ENCODE peak calls at places on chromosomes 3 and 15, in four cellular contexts. I is transverse colon, X is WERI-Rb-1, A is breast epithelium. Z is an unnamed sample.
A peak's percentile ranks its signal among the peaks of the same experiment; 100 is the strongest.

GRCh38 chr3:48478631-48479555 is 25.1 kb downstream of the SHISA5 start:
- DNase-seq in A (no peak), I (no peak), X (no peak), Z (no peak)

GRCh38 chr15:29172742-29173725 is 96.6 kb downstream of the NSMCE3 start:
- DNase-seq in X (no peak), I (no peak), A (no peak), Z (no peak)

GRCh38 chr3:190205739-190206138 is 85.0 kb upstream of the P3H2 start:
- DNase-seq in A (no peak), X (no peak), I (no peak), Z (no peak)

GRCh38 chr3:125042725-125043406 is 12.9 kb downstream of the HEG1 start:
- DNase-seq in A (no peak), X (no peak), I (no peak), Z (peak; percentile 72)

GRCh38 chr15:93152264-93152884 is 63.4 kb upstream of the RGMA start:
- DNase-seq in A (no peak), I (peak; percentile 18), X (no peak), Z (no peak)

GRCh38 chr3:40487172-40487571 is 10.2 kb downstream of the ZNF619 start:
- DNase-seq in A (no peak), I (no peak), X (no peak), Z (no peak)

GRCh38 chr3:16369247-16369646 is 104.2 kb downstream of the OXNAD1 start:
- DNase-seq in X (no peak), A (no peak), I (no peak), Z (no peak)

GRCh38 chr15:48647963-48648362 is 2.5 kb upstream of the FBN1 start:
- DNase-seq in I (no peak), X (peak; percentile 15), A (no peak), Z (no peak)

GRCh38 chr15:72992733-72993321 is 59.4 kb upstream of the NEO1 start:
- DNase-seq in I (no peak), A (no peak), X (no peak), Z (peak; percentile 18)

GRCh38 chr3:195236076-195236798 is 34.7 kb downstream of the XXYLT1 start:
- DNase-seq in I (no peak), X (no peak), A (no peak), Z (peak; percentile 4)

GRCh38 chr3:31918179-31919165 is 62.6 kb downstream of the OSBPL10 start:
- DNase-seq in X (no peak), I (no peak), A (no peak), Z (no peak)

GRCh38 chr3:14947105-14947885 is at the start of gene NR2C2:
- DNase-seq in X (peak; percentile 80), I (peak; percentile 91), A (peak; percentile 82), Z (peak; percentile 90)

GRCh38 chr3:69012836-69013255 is 638 bp downstream of the EOGT start:
- DNase-seq in A (peak; percentile 57), I (peak; percentile 60), X (peak; percentile 52), Z (peak; percentile 45)

GRCh38 chr3:134279466-134279865 is 28.8 kb upstream of the RYK start:
- DNase-seq in I (no peak), X (no peak), A (no peak), Z (no peak)

GRCh38 chr15:47506543-47507090 is 210.7 kb upstream of the SEMA6D start:
- DNase-seq in X (no peak), I (no peak), A (no peak), Z (no peak)

GRCh38 chr3:13030649-13031048 is 42.6 kb downstream of the IQSEC1 start:
- DNase-seq in A (no peak), X (no peak), I (no peak), Z (no peak)

GRCh38 chr3:182925330-182925943 is 54.9 kb downstream of the DCUN1D1 start:
- DNase-seq in X (no peak), I (peak; percentile 12), A (no peak), Z (no peak)

GRCh38 chr3:23834082-23834870 is 28.5 kb downstream of the UBE2E1 start:
- DNase-seq in A (no peak), I (no peak), X (no peak), Z (no peak)

GRCh38 chr3:126557415-126557745 is 1.4 kb downstream of the C3orf22 start:
- DNase-seq in X (peak; percentile 5), I (peak; percentile 3), A (no peak), Z (peak; percentile 11)

GRCh38 chr3:190617185-190617584 is 103.3 kb downstream of the IL1RAP start:
- DNase-seq in X (no peak), I (peak; percentile 16), A (no peak), Z (no peak)

GRCh38 chr3:65479967-65480366 is 558.8 kb downstream of the MAGI1 start:
- DNase-seq in A (no peak), I (no peak), X (no peak), Z (no peak)

GRCh38 chr3:169509780-169510179 is 153.7 kb downstream of the MECOM start:
- DNase-seq in X (peak; percentile 56), I (no peak), A (no peak), Z (no peak)

GRCh38 chr3:125261031-125261430 is 48.5 kb upstream of the SLC12A8 start:
- DNase-seq in X (no peak), I (no peak), A (no peak), Z (no peak)

GRCh38 chr3:128499724-128500275 is 6.8 kb upstream of the GATA2 start:
- DNase-seq in A (no peak), I (no peak), X (no peak), Z (no peak)

GRCh38 chr15:48112242-48112641 is 8.5 kb upstream of the SLC24A5 start:
- DNase-seq in A (no peak), X (peak; percentile 77), I (no peak), Z (no peak)

GRCh38 chr3:46943237-46944187 is 33.0 kb downstream of the CCDC12 start:
- DNase-seq in I (peak; percentile 69), X (no peak), A (no peak), Z (no peak)

GRCh38 chr3:184155644-184156521 is 706 bp downstream of the DVL3 start:
- DNase-seq in X (peak; percentile 33), I (peak; percentile 49), A (peak; percentile 61), Z (peak; percentile 43)

GRCh38 chr15:57509965-57510364 is 81.7 kb upstream of the MYZAP start:
- DNase-seq in X (no peak), I (no peak), A (no peak), Z (no peak)

GRCh38 chr3:16300881-16301359 is 35.9 kb downstream of the OXNAD1 start:
- DNase-seq in I (peak; percentile 35), A (no peak), X (no peak), Z (no peak)

GRCh38 chr3:12522721-12523120 is 22.6 kb downstream of the MKRN2OS start:
- DNase-seq in X (no peak), A (no peak), I (no peak), Z (no peak)

GRCh38 chr3:45616158-45616557 is 21.6 kb downstream of the LIMD1 start:
- DNase-seq in X (no peak), A (no peak), I (no peak), Z (no peak)

GRCh38 chr3:52023101-52023770 is 27.5 kb upstream of the RPL29 start:
- DNase-seq in I (no peak), X (no peak), A (no peak), Z (no peak)
- H3K4me3 ChIP-seq in I (no peak overlapping the region), X (peak overlapping the region; percentile 13), A (no peak overlapping the region), Z (no peak overlapping the region)

DNA sequence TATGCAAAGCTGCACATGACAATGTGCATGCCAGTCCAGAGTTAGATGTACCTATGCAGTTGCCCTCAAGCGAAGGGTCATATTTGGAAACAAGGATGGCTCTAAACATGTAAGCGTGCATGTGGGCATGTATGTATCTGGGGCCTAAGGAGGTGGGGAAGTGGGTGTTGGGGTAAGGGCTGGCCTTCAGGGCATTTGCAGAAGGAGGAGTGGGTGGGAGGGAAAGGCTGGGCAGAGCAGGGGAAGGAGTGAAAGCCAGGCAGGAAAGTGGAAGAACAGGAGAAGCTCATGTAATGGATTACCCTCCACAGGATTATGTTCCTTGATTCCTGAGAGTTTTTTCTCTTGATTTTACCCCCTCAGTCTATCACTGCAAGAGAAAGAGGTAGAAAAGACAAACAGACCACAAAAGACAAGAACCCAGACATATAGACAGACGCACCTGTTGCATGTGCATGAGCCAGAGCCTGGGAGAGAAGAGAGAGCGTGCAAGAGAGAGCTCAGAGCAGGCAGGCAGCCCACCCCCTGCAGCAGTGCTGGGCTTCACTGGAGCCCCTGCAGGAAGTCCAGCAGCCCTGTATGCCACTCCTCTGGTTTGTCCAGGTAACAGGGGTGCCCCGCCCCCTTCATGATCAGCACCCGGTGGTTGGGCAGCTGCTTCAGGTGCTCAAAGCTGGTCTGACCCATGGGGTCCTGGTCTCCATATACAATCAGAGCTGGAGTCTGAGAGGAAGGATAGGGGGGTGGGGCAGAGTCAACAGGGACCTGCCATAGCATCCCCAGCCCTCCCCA is 1.8 kb upstream of the PCBP4 start:
- DNase-seq in X (peak; percentile 72), I (no peak), A (no peak), Z (no peak)
- H3K4me3 ChIP-seq in X (peak overlapping the region; percentile 44), I (no peak overlapping the region), A (no peak overlapping the region), Z (no peak overlapping the region)

GRCh38 chr15:98860647-98861041 is 146.9 kb downstream of the PGPEP1L start:
- DNase-seq in I (no peak), X (no peak), A (no peak), Z (no peak)
- H3K4me3 ChIP-seq in I (no peak overlapping the region), X (no peak overlapping the region), A (no peak overlapping the region), Z (no peak overlapping the region)

GRCh38 chr15:52652984-52653383 is 26.2 kb downstream of the ATOSA start:
- DNase-seq in I (peak; percentile 12), A (no peak), X (no peak), Z (no peak)
- H3K4me3 ChIP-seq in I (no peak overlapping the region), A (no peak overlapping the region), X (no peak overlapping the region), Z (no peak overlapping the region)

DNA sequence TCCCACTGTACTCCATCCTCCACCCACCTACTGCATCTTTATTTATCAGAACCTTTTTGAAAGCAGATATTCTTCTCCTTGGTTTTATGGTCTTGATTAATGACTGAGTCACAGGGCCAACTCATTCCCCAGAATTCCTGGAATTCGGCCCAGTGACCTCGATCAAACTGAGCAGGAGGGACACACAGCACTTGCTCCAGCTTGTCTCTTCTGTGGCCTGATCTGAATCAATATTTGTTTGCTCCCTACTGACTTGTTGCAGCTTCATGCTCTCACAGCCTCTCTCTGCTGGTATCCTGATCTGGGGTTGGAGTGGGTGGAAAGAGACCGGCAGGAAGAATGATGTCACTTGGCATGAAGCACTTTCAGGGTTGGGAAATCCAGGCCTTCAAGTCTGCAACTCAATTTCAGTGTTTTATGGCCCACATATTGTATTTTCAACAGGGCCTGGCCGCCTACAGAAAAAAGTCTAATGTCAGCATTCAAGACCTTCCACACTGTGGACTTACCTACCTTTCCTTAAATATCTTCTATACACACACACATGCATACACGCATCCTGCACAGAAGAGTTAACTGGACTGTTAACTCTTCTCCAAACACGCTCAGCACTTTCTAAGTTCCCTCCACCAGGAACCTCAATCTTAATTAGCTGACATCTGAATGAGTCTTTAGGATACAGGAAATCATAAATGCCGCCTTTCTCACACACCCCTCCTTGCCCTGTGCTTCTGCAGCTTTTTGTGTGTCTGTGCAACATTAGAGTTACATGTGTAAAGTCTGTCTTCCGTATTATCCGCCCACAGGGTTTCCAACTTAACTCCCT is 4.6 kb downstream of the ANXA2 start:
- DNase-seq in X (no peak), I (peak; percentile 72), A (peak; percentile 59), Z (peak; percentile 71)
- H3K4me3 ChIP-seq in X (no peak overlapping the region), I (no peak overlapping the region), A (peak overlapping the region; percentile 4), Z (no peak overlapping the region)

DNA sequence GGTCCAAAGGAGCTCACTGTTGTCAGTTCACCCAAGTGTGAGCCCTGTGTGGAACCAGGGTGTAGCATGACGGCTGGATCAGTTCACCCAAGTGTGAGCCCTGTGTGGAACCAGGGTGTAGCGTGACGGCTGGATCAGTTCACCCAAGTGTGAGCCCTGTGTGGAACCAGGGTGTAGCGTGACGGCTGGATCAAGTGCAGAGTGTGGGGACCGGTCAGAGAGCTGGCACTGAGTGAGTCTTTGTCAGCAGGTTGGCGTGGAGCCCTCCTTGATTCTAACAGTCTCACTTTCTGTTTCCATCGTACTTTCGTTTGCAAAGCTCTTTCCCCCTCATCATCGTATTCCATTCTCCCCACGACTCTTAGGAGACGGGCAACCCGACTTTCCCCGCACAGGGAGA is 57.9 kb upstream of the DLG1 start:
- DNase-seq in I (peak; percentile 25), A (no peak), X (no peak), Z (no peak)
- H3K4me3 ChIP-seq in I (no peak overlapping the region), A (peak overlapping the region; percentile 40), X (no peak overlapping the region), Z (no peak overlapping the region)

GRCh38 chr3:42216820-42217416 is 49.1 kb downstream of the CCK start:
- DNase-seq in A (no peak), X (no peak), I (no peak), Z (no peak)
- H3K4me3 ChIP-seq in A (no peak overlapping the region), X (no peak overlapping the region), I (no peak overlapping the region), Z (no peak overlapping the region)

Z was measured in testis.